ENCODE peak calls at places on chromosomes 13 and 19, in six cellular contexts. Q is breast epithelium, E is testis, R is NB4, I is sigmoid colon, W is A549. P is an unnamed sample.

GRCh38 chr13:45142440-45143345 is 22.4 kb downstream of the GTF2F2 start:
- DNase-seq in W (no peak), R (no peak), I (no peak), Q (no peak), E (no peak), P (no peak)

GRCh38 chr13:19597523-19597922 is 35.9 kb upstream of the MPHOSPH8 start:
- DNase-seq in W (no peak), I (no peak), E (no peak), Q (no peak), R (peak), P (no peak)

GRCh38 chr13:26618726-26619125 is 61.2 kb downstream of the WASF3 start:
- DNase-seq in W (no peak), Q (no peak), I (no peak), R (no peak), E (no peak), P (no peak)

GRCh38 chr19:37698216-37698615 is 21.3 kb downstream of the ZNF607 start:
- DNase-seq in Q (no peak), R (no peak), W (no peak), I (no peak), E (no peak), P (no peak)

GRCh38 chr19:17041994-17042393 is 15.4 kb upstream of the CPAMD8 start:
- DNase-seq in E (no peak), W (no peak), Q (no peak), I (no peak), R (no peak), P (no peak)

GRCh38 chr19:43439183-43440063 is 24.7 kb downstream of the TEX101 start:
- DNase-seq in Q (no peak), I (no peak), E (no peak), R (peak), W (peak), P (peak)

GRCh38 chr13:101447852-101448251 is 4.6 kb upstream of the ITGBL1 start:
- DNase-seq in W (no peak), Q (no peak), I (no peak), E (no peak), R (no peak), P (no peak)

GRCh38 chr13:31485183-31485582 is 254.1 kb upstream of the RXFP2 start:
- DNase-seq in W (no peak), E (no peak), Q (no peak), R (peak), I (no peak), P (no peak)

GRCh38 chr19:41478875-41479756 is 36.2 kb downstream of the ERICH4 start:
- DNase-seq in R (no peak), I (no peak), W (no peak), Q (no peak), E (no peak), P (no peak)

GRCh38 chr13:75444016-75444415 is 38.0 kb downstream of the TBC1D4 start:
- DNase-seq in Q (no peak), W (no peak), E (no peak), I (no peak), R (no peak), P (no peak)

GRCh38 chr13:110113284-110113764 is 193.6 kb downstream of the COL4A1 start:
- DNase-seq in R (peak), I (no peak), W (no peak), Q (no peak), E (no peak), P (peak)

GRCh38 chr19:38478273-38478971 is 44.9 kb downstream of the RYR1 start:
- DNase-seq in W (peak), I (no peak), E (no peak), Q (no peak), R (peak), P (peak)

GRCh38 chr13:29504691-29505090 is 90.8 kb downstream of the SLC7A1 start:
- DNase-seq in Q (no peak), R (no peak), I (no peak), E (no peak), W (no peak), P (no peak)

GRCh38 chr19:50882188-50882587 is 8.9 kb downstream of the KLK2 start:
- DNase-seq in W (no peak), Q (no peak), I (no peak), R (no peak), E (no peak), P (no peak)

GRCh38 chr19:48403606-48404005 is 10.1 kb downstream of the GRIN2D start:
- DNase-seq in R (peak), I (no peak), W (no peak), E (peak), Q (no peak), P (peak)

GRCh38 chr13:30375436-30375835 is 46.9 kb upstream of the UBE2L5 start:
- DNase-seq in R (no peak), I (no peak), Q (no peak), W (no peak), E (no peak), P (no peak)

GRCh38 chr13:72456486-72456885 is 270.9 kb downstream of the MZT1 start:
- DNase-seq in Q (no peak), E (no peak), I (no peak), W (no peak), R (no peak), P (no peak)

GRCh38 chr13:95115525-95115924 is 185.7 kb downstream of the ABCC4 start:
- DNase-seq in I (no peak), E (no peak), R (no peak), Q (no peak), W (peak), P (no peak)

GRCh38 chr13:47831265-47831664 is 169.8 kb downstream of the SUCLA2 start:
- DNase-seq in R (no peak), E (no peak), W (no peak), Q (no peak), I (no peak), P (no peak)

GRCh38 chr13:98112456-98112855 is 30.4 kb upstream of the FARP1 start:
- DNase-seq in W (no peak), I (no peak), Q (no peak), E (no peak), R (no peak), P (no peak)

GRCh38 chr19:33060586-33060985 is 4.1 kb downstream of the RHPN2 start:
- DNase-seq in W (no peak), I (no peak), Q (no peak), R (no peak), E (no peak), P (no peak)

GRCh38 chr19:17420267-17420924 is 549 bp downstream of the MVB12A start:
- DNase-seq in E (peak), Q (peak), I (peak), W (no peak), R (peak), P (no peak)

GRCh38 chr19:44792286-44792685 is 14.6 kb downstream of the CBLC start:
- DNase-seq in R (no peak), E (no peak), I (no peak), Q (no peak), W (no peak), P (no peak)

GRCh38 chr19:9936151-9937000 is at the start of gene OLFM2:
- DNase-seq in W (no peak), Q (no peak), E (peak), R (no peak), I (no peak), P (no peak)

GRCh38 chr13:98576215-98576945 is 527 bp downstream of the STK24 start:
- DNase-seq in Q (peak), R (peak), E (peak), I (peak), W (no peak), P (no peak)

DNA sequence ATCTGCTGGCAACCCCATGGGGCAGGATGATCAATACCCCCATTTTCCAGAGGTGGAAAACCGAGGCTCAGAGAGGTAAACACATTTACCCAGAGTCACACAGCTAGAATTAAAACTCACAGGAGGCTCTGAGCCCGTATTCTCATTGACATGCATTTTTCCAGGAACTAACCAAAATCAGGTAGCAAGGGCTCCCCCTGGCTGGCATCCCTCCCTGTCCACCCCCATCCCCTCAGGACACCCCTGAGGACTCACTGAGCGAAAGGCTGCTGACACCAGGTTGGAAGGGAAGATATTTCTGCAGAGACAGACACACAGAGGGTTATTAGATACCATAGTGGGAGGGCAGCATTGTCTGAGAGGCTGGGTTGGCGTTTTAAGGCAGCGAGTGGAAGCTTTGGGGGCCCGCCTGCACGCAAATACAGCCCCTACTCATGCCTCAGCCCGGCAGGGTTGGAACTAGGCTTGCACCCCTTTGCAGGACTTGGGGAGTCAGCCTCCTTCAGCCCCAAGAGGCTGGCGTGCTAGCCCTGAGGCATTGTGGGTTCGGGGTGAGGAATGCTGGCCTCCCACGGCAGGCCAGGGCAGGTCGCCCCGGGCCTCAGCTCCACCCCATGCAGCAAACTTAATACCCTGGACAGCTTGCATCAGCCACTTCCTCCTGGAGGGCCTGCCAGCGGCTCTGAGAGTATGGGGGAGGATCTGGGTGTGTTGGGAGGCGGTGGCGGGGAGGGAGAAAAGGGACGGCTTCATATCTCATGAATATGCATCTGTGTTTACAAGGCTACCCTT is 3.9 kb downstream of the SLC1A5 start:
- DNase-seq in Q (peak), R (peak), W (peak), E (peak), I (peak), P (peak)
- TF ChIP-seq POLR2A in Q (no peak), R (peak), W (peak), E (no peak), I (no peak), P (no peak)

DNA sequence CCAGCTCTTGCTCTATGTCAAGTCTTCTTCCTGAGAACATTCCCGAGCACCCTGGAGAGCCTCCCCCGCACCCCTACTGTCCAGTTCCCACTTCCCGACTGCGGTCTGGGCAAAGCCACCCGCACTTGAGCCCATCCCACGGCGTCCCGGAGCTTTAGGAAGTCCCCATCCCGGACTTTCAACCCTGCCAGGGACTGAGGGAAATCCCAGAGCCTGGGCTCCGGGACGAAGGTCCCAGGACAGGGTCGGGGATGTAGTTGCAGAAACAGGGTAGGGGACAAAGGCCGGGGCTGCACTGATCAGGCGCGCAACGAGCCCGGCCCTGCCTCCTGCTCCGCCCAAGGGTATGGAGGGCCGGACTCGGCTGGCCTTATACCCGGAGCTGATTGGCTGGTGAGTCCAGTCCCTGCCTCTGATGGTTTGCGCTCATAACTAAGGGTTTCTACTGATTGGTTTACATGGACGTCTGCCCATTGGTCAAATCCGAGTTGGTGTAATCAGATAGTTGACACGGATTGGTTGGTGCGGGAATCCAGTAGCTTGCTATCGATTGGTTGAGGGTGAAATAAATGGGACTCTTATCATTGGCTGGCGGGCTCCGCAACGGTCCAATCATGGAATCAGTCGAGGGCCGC is 824 bp upstream of the MPND start:
- DNase-seq in I (peak), R (peak), E (peak), Q (peak), W (peak), P (peak)
- TF ChIP-seq POLR2A in I (peak), R (peak), E (peak), Q (peak), W (peak), P (peak)

GRCh38 chr19:35908010-35908441 is at the start of gene TYROBP:
- DNase-seq in R (peak), W (no peak), E (no peak), Q (no peak), I (no peak), P (no peak)
- TF ChIP-seq POLR2A in R (no peak), W (no peak), E (no peak), Q (no peak), I (no peak), P (no peak)

GRCh38 chr19:2289714-2290435 is 7.9 kb upstream of the PEAK3 start:
- DNase-seq in E (no peak), W (no peak), R (peak), Q (no peak), I (no peak), P (no peak)

GRCh38 chr19:2288010-2288742 is 6.2 kb upstream of the PEAK3 start:
- DNase-seq in R (no peak), E (no peak), W (no peak), Q (no peak), I (no peak), P (no peak)

GRCh38 chr19:2291185-2291751 is 9.3 kb upstream of the PEAK3 start:
- DNase-seq in Q (no peak), W (no peak), I (no peak), E (peak), R (no peak), P (no peak)

GRCh38 chr19:2288743-2289713 is 7.1 kb upstream of the PEAK3 start:
- DNase-seq in R (peak), E (no peak), I (no peak), Q (no peak), W (no peak), P (no peak)

DNA sequence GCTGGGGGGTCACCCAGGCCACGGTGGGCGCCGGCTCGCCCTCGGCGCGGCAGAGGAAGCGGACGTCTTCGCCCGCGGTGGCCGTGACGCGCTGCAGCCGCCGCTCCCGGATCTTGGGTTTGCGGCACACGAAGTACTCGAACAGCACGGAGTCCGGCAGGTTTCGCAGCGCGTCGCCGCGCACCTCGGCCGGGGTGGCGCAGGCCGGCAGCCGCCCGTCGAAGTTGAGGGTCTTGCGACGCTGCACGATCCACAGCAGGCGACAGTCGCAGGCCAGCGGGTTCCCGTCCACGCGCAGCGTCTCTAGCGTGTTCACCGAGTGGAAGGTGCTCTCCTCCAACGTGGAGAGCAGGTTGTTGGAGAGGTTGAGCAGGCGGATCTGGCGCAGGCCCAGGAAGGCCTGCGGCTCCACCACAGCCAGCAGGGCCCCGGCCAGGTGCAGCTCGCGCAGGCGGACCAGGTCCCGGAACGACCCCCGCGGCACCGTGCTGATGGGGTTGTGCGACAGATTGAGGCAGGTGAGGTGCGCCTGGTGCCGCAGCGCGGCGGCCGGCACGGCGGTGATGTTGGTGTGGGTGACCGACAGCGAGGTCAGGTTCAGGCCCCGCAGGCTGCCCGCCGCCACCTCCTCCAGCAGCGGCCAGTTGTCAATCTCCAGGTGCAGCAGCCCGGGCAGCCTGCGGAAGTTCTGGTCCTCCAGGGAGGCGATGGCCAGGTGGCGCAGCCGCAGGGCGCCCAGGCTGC is 8.6 kb upstream of the PEAK3 start:
- DNase-seq in Q (no peak), W (no peak), E (no peak), R (peak), I (no peak), P (no peak)
- TF ChIP-seq POLR2A in Q (no peak), W (no peak), E (no peak), R (no peak), I (no peak), P (no peak)

DNA sequence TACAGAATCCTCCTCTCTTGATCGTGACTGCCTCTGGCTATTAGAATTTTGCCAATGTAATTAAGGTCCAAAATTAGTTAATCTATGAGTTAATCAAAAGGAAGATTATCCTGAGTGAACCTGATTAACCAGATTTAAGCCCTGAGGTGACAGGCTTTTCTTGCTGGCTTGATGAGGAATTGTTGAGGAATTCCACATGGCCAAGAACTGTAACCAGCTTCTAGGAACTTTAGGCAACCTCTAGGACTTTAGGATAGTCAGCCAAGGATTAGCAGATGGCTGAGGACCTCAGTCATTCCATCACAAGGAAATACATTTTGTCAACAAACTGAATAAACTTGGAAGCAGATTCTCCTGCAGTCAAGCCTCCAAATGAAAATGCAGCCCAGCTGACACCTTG is 84.8 kb downstream of the STOML3 start:
- DNase-seq in R (no peak), I (no peak), Q (no peak), W (no peak), E (no peak), P (no peak)
- TF ChIP-seq POLR2A in R (no peak), I (no peak), Q (no peak), W (no peak), E (no peak), P (no peak)